ENCODE peak calls at places on chromosomes 7 and 10, in seven cellular contexts. G is hepatocyte, E is caudate nucleus, Y is heart left ventricle, O is gastrocnemius medialis, V is testis, R is trophoblast cell. T is an unnamed sample.

GRCh38 chr7:17158261-17158660 is 140.2 kb upstream of the AHR start:
- DNase-seq in G (no peak), E (no peak), Y (no peak), O (no peak), V (no peak), R (peak), T (no peak)

GRCh38 chr10:17645591-17646345 is 1.8 kb downstream of the STAM start:
- DNase-seq in G (peak), E (no peak), Y (no peak), O (no peak), V (no peak), R (no peak), T (no peak)

GRCh38 chr10:110646417-110647135 is 2.4 kb downstream of the RBM20 start:
- DNase-seq in G (no peak), E (no peak), Y (no peak), O (no peak), V (no peak), R (no peak), T (no peak)

GRCh38 chr10:75466886-75467285 is 35.5 kb downstream of the LRMDA start:
- DNase-seq in G (no peak), E (no peak), Y (no peak), O (no peak), V (no peak), R (no peak), T (no peak)

GRCh38 chr10:119348516-119349240 is 141.3 kb downstream of the GRK5 start:
- DNase-seq in G (no peak), E (no peak), Y (no peak), O (peak), V (no peak), R (no peak), T (no peak)

GRCh38 chr7:25567430-25567829 is 339.1 kb upstream of the NPVF start:
- DNase-seq in G (no peak), E (no peak), Y (no peak), O (no peak), V (no peak), R (peak), T (no peak)

GRCh38 chr10:64977912-64978311 is 1456.7 kb downstream of the REEP3 start:
- DNase-seq in G (no peak), E (no peak), Y (no peak), O (no peak), V (no peak), R (no peak), T (no peak)

GRCh38 chr10:111648046-111648445 is 535.5 kb downstream of the GPAM start:
- DNase-seq in G (no peak), E (no peak), Y (no peak), O (no peak), V (no peak), R (no peak), T (no peak)

GRCh38 chr7:47148541-47149207 is 433.2 kb downstream of the TNS3 start:
- DNase-seq in G (no peak), E (no peak), Y (no peak), O (no peak), V (no peak), R (no peak), T (no peak)

GRCh38 chr7:100213672-100214071 is 6.1 kb upstream of the PVRIG start:
- DNase-seq in G (no peak), E (no peak), Y (no peak), O (no peak), V (no peak), R (peak), T (no peak)
- H3K27ac ChIP-seq in G (no peak), E (no peak), Y (no peak), O (no peak), V (no peak), R (no peak), T (no peak)

GRCh38 chr10:122143238-122143841 is 127.8 kb upstream of the BTBD16 start:
- DNase-seq in G (no peak), E (peak), Y (no peak), O (no peak), V (no peak), R (peak), T (peak)

GRCh38 chr10:122142652-122143237 is 128.4 kb upstream of the BTBD16 start:
- DNase-seq in G (no peak), E (peak), Y (no peak), O (peak), V (peak), R (peak), T (peak)

GRCh38 chr10:122145113-122145512 is 126.0 kb upstream of the BTBD16 start:
- DNase-seq in G (no peak), E (no peak), Y (no peak), O (no peak), V (no peak), R (no peak), T (no peak)

GRCh38 chr10:122141821-122142651 is 129.1 kb upstream of the BTBD16 start:
- DNase-seq in G (no peak), E (no peak), Y (no peak), O (no peak), V (no peak), R (no peak), T (no peak)

DNA sequence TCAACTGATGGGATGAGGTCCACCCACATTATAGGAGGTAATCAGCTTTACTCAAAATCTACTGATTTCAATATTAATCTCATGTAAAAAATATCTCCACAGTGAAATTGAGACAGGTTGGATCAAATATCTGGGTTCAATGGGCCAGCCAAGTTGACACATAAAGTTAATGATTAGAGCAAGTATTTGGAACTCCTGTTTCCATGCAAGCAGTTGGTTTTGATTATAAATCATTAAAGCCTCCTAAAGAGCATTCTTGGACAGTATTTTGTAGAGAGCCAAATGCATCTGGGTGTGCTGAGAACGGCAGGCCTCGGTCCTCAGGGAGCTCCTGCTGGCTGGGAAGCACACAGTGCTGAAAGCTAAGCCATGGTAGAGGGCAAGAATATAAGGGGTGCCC is 126.9 kb upstream of the BTBD16 start:
- DNase-seq in G (no peak), E (no peak), Y (no peak), O (no peak), V (no peak), R (no peak), T (no peak)
- H3K27ac ChIP-seq in G (no peak), E (no peak), Y (peak), O (peak), V (no peak), R (no peak), T (no peak)

GRCh38 chr10:97673736-97674525 is 13.1 kb downstream of the AVPI1 start:
- DNase-seq in G (no peak), E (peak), Y (no peak), O (no peak), V (peak), R (no peak), T (no peak)
- H3K27ac ChIP-seq in G (no peak), E (peak), Y (no peak), O (no peak), V (peak), R (no peak), T (no peak)

DNA sequence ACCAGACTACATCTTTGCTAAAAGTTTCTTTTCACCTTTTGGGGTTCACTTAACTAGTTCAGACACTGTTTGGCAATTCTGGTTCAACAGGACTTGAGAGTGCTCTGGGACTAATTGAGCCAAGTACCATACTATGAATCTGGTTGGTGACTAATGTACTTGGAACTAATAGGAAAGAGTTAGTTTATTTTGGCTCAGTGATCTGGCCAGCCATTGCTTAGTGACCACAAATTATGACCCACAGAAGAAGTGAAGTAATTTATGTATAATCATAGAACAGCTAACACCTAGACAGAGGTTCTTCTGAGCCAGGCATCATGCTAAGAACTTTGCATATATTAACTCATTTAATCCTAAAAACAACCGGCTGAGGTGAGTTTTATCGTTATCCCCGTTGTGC is 126.5 kb upstream of the JCAD start:
- DNase-seq in G (no peak), E (no peak), Y (no peak), O (no peak), V (no peak), R (no peak), T (no peak)
- H3K27ac ChIP-seq in G (peak), E (no peak), Y (peak), O (peak), V (peak), R (no peak), T (no peak)

GRCh38 chr10:76738991-76739390 is 898.6 kb downstream of the KCNMA1 start:
- DNase-seq in G (no peak), E (no peak), Y (no peak), O (no peak), V (no peak), R (no peak), T (no peak)
- H3K27ac ChIP-seq in G (no peak), E (no peak), Y (no peak), O (no peak), V (no peak), R (no peak), T (no peak)

T was measured in substantia nigra.